ENCODE peak calls at places on chromosomes 7 and 10, in four cellular contexts. S is H1, I is H9, J is mesendoderm. P is an unnamed sample.
A peak's percentile ranks its signal among the peaks of the same experiment; 100 is the strongest.

GRCh38 chr7:130150587-130150986 is 54.6 kb downstream of the TMEM209 start:
- DNase-seq in I (peak; percentile 51), S (no peak), J (peak; percentile 27), P (no peak)

GRCh38 chr10:101902032-101902799 is 58.6 kb upstream of the KCNIP2 start:
- DNase-seq in S (no peak), J (peak; percentile 33), I (peak; percentile 47), P (no peak)

GRCh38 chr7:66013938-66014337 is 31.9 kb upstream of the GUSB start:
- DNase-seq in I (peak; percentile 55), J (peak; percentile 86), S (peak; percentile 38), P (peak; percentile 62)

GRCh38 chr10:29681700-29682444 is 47.1 kb upstream of the SVIL start:
- DNase-seq in I (no peak), S (no peak), J (no peak), P (no peak)

GRCh38 chr7:121339082-121339481 is 10.3 kb downstream of the WNT16 start:
- DNase-seq in J (no peak), I (no peak), S (no peak), P (no peak)

GRCh38 chr10:73967022-73967429 is 30.9 kb upstream of the VCL start:
- DNase-seq in I (peak; percentile 76), J (peak; percentile 83), S (peak; percentile 84), P (no peak)

GRCh38 chr7:4798706-4799235 is 23.3 kb downstream of the AP5Z1 start:
- DNase-seq in J (no peak), I (peak; percentile 24), S (no peak), P (no peak)

GRCh38 chr10:87603196-87603595 is 56.5 kb upstream of the PAPSS2 start:
- DNase-seq in J (no peak), S (no peak), I (no peak), P (no peak)

GRCh38 chr7:26853788-26854393 is 10.5 kb downstream of the SKAP2 start:
- DNase-seq in I (no peak), J (peak; percentile 11), S (no peak), P (peak; percentile 75)

GRCh38 chr10:94546058-94546595 is 539 bp downstream of the HELLS start:
- DNase-seq in J (peak; percentile 44), S (no peak), I (no peak), P (peak; percentile 16)

GRCh38 chr7:2000153-2000687 is 232.5 kb downstream of the MAD1L1 start:
- DNase-seq in J (no peak), I (no peak), S (no peak), P (no peak)

GRCh38 chr7:155765458-155765857 is 46.8 kb downstream of the SHH start:
- DNase-seq in J (no peak), S (no peak), I (no peak), P (no peak)

GRCh38 chr10:123156091-123156490 is 1.9 kb downstream of the BUB3 start:
- DNase-seq in S (no peak), I (no peak), J (no peak), P (peak; percentile 53)

GRCh38 chr7:151819826-151820225 is 57.1 kb downstream of the PRKAG2 start:
- DNase-seq in S (no peak), I (no peak), J (no peak), P (no peak)

GRCh38 chr10:17742918-17743317 is 9.1 kb upstream of the TMEM236 start:
- DNase-seq in J (peak; percentile 39), S (no peak), I (peak; percentile 52), P (peak; percentile 60)

GRCh38 chr10:101686133-101686925 is 8.6 kb downstream of the FBXW4 start:
- DNase-seq in J (no peak), S (no peak), I (no peak), P (peak; percentile 12)

GRCh38 chr10:14671383-14671782 is 103.3 kb downstream of the FAM107B start:
- DNase-seq in S (no peak), J (no peak), I (peak; percentile 79), P (no peak)

GRCh38 chr7:69095649-69096048 is 502.6 kb upstream of the AUTS2 start:
- DNase-seq in S (no peak), J (no peak), I (no peak), P (no peak)

GRCh38 chr10:24981161-24981710 is 28.8 kb upstream of the PRTFDC1 start:
- DNase-seq in I (no peak), J (no peak), S (no peak), P (no peak)

GRCh38 chr10:6014241-6014761 is 37.0 kb upstream of the IL15RA start:
- DNase-seq in J (peak; percentile 58), S (no peak), I (peak; percentile 49), P (peak; percentile 42)

GRCh38 chr10:128274938-128275337 is 148.7 kb upstream of the MKI67 start:
- DNase-seq in I (no peak), S (no peak), J (no peak), P (no peak)

GRCh38 chr7:81415181-81415580 is 354.7 kb downstream of the HGF start:
- DNase-seq in J (no peak), S (no peak), I (no peak), P (peak; percentile 58)

GRCh38 chr7:133436014-133436428 is 183.1 kb downstream of the EXOC4 start:
- DNase-seq in J (no peak), S (no peak), I (no peak), P (peak; percentile 79)

GRCh38 chr7:105776986-105777910 is 99.2 kb downstream of the ATXN7L1 start:
- DNase-seq in I (no peak), J (peak; percentile 74), S (no peak), P (peak; percentile 32)

GRCh38 chr10:104049497-104050250 is 36.0 kb downstream of the COL17A1 start:
- DNase-seq in J (no peak), S (no peak), I (no peak), P (peak; percentile 49)

GRCh38 chr7:74362262-74362661 is 73.1 kb downstream of the CLIP2 start:
- DNase-seq in I (no peak), S (no peak), J (peak; percentile 31), P (no peak)
- H3K56ac ChIP-seq in I (no peak overlapping the region), S (no peak overlapping the region), J (no peak overlapping the region), P (no peak overlapping the region)

DNA sequence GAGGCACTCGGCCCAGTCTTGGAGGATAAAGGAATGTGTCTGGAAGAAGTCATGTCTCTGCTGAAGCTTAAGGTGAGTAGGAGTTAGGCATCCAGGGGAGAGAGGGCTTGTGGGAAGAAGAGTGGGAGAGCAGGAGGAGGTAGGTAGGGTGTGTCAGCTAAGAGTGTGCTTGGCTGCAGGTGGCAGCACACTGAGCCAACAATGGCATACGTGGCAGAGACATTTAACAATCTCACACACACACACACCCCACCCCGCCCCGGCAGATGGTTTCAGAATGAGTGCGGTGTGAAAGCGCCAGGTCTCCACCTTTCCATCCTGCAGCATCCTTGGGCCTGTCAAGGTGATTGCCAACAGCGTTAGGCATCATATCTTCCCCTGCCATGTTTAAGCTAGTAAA is 11.2 kb upstream of the ARPC1A start:
- DNase-seq in S (no peak), J (no peak), I (no peak), P (no peak)
- H3K56ac ChIP-seq in S (no peak overlapping the region), J (no peak overlapping the region), I (no peak overlapping the region), P (no peak overlapping the region)

GRCh38 chr7:8295638-8296361 is 33.8 kb upstream of the ICA1 start:
- DNase-seq in S (peak; percentile 17), J (peak; percentile 94), I (peak; percentile 56), P (peak; percentile 74)

GRCh38 chr7:8286118-8286517 is 24.2 kb upstream of the ICA1 start:
- DNase-seq in I (no peak), S (no peak), J (no peak), P (no peak)

GRCh38 chr7:8296362-8296659 is 34.3 kb upstream of the ICA1 start:
- DNase-seq in I (no peak), J (no peak), S (no peak), P (no peak)

GRCh38 chr7:8290645-8291308 is 28.8 kb upstream of the ICA1 start:
- DNase-seq in S (no peak), J (peak; percentile 88), I (no peak), P (no peak)

DNA sequence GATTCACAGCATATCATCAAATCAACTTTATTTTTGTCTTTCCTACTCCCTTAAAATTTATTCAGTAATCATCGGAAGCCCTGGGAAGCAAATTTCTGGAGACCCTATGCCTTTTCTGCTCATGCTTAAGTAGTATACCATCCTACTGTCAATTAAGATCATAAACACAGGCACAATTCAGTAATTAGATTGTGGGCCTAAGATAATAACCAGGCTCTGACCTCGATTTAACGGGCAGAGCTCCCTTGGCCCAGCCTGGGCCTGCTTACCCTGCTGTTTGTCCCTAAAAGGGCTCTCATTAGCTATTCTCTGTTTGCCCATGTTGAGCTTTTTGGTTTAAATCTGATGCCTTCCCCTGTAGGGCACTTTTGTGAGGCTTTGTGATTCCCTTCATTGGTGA is 29.8 kb upstream of the ICA1 start:
- DNase-seq in J (no peak), I (no peak), S (no peak), P (no peak)
- H3K56ac ChIP-seq in J (peak overlapping the region; percentile 35), I (no peak overlapping the region), S (no peak overlapping the region), P (no peak overlapping the region)

DNA sequence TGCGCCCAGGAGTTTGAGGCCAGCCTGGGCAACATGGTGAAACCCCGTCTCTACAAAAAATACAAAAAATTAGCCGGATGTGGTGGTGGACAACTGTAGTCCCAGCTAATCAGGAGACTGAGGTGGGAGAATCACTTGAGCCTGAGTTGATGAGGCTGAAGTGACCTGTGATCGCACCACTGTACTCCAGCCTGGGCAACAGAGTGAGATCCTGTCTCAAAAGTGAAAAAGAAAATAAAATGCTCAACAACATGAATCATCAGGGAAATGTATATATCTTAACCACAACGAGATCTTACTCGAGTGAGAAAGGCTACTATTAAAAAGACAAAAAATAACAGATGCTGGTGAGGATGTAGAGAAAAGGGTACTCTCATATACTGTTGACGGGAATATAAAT is 72.7 kb downstream of the JMJD1C start:
- DNase-seq in I (no peak), S (no peak), J (no peak), P (no peak)
- H3K56ac ChIP-seq in I (no peak overlapping the region), S (no peak overlapping the region), J (no peak overlapping the region), P (no peak overlapping the region)

GRCh38 chr7:112076309-112076708 is 129.9 kb downstream of the DOCK4 start:
- DNase-seq in J (no peak), I (no peak), S (no peak), P (no peak)
- H3K56ac ChIP-seq in J (no peak overlapping the region), I (no peak overlapping the region), S (no peak overlapping the region), P (no peak overlapping the region)

DNA sequence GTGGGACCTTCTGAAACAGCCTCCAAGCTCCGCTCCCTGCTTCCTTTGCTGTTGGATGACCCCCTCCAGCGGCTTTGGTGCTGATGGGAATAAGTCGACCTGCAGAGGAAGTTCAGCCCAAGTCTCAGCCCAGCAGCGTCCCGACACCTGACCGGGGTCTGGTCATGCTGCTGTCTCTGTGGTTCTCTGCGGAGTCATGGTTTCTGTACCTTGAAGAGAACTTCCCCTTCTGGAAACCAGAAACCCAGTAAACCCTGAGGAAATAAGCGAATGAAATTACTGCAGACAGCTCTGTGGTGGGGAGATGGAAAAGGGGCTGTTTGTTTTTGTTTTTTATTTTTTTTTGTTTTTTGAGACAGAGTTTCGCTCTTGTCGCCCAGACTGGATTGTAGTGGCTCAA is 18.3 kb upstream of the ZNF12 start:
- DNase-seq in S (no peak), I (no peak), J (no peak), P (no peak)
- H3K56ac ChIP-seq in S (no peak overlapping the region), I (no peak overlapping the region), J (no peak overlapping the region), P (no peak overlapping the region)